ENCODE peak calls at places on chromosomes 5 and 9, in four cellular contexts. C is spleen, X is cardiac muscle cell, F is HFF-Myc. O is an unnamed sample.
A peak's percentile ranks its signal among the peaks of the same experiment; 100 is the strongest.

GRCh38 chr5:56814361-56814962 is 887 bp upstream of the MAP3K1 start:
- DNase-seq in C (peak; percentile 90), X (peak; percentile 33), F (no peak), O (no peak)

GRCh38 chr5:116442095-116442534 is 132.5 kb downstream of the SEMA6A start:
- DNase-seq in C (no peak), X (no peak), F (no peak), O (peak; percentile 32)

GRCh38 chr5:124661317-124662141 is 84.9 kb downstream of the ZNF608 start:
- DNase-seq in C (no peak), X (peak; percentile 82), F (no peak), O (peak; percentile 70)

GRCh38 chr9:131674425-131675421 is 65.2 kb downstream of the RAPGEF1 start:
- DNase-seq in C (peak; percentile 78), X (no peak), F (no peak), O (no peak)

GRCh38 chr9:2234371-2234893 is 219.3 kb downstream of the SMARCA2 start:
- DNase-seq in C (no peak), X (peak; percentile 51), F (no peak), O (no peak)

GRCh38 chr5:58925627-58926545 is 343.0 kb downstream of the RAB3C start:
- DNase-seq in C (no peak), X (peak; percentile 30), F (no peak), O (no peak)

GRCh38 chr9:124341455-124342170 is 73.6 kb downstream of the PSMB7 start:
- DNase-seq in C (peak; percentile 45), X (no peak), F (no peak), O (no peak)

GRCh38 chr5:37132646-37133045 is 116.5 kb downstream of the CPLANE1 start:
- DNase-seq in C (no peak), X (no peak), F (no peak), O (no peak)

GRCh38 chr5:69528015-69528414 is 32.0 kb upstream of the GTF2H2C start:
- DNase-seq in C (no peak), X (no peak), F (no peak), O (no peak)

GRCh38 chr9:9142001-9142400 is 1342.4 kb upstream of the DMAC1 start:
- DNase-seq in C (no peak), X (no peak), F (no peak), O (no peak)

GRCh38 chr9:119701651-119702050 is 332.4 kb upstream of the BRINP1 start:
- DNase-seq in C (no peak), X (no peak), F (no peak), O (no peak)

GRCh38 chr5:52007230-52007858 is 624.1 kb downstream of the ISL1 start:
- DNase-seq in C (no peak), X (peak; percentile 67), F (peak; percentile 22), O (peak; percentile 49)

GRCh38 chr9:129225815-129226214 is 47.8 kb upstream of the IER5L start:
- DNase-seq in C (peak; percentile 88), X (peak; percentile 87), F (peak; percentile 56), O (peak; percentile 99)

GRCh38 chr9:96073531-96074284 is 198.2 kb downstream of the ERCC6L2 start:
- DNase-seq in C (no peak), X (peak; percentile 17), F (no peak), O (peak; percentile 55)

GRCh38 chr5:181203842-181204560 is 995 bp downstream of the TRIM7 start:
- DNase-seq in C (no peak), X (no peak), F (no peak), O (no peak)
- H3K4me3 ChIP-seq in C (peak overlapping the region; percentile 65), X (peak overlapping the region; percentile 72), F (peak overlapping the region; percentile 45), O (peak overlapping the region; percentile 39)

GRCh38 chr5:77015938-77016569 is 14.2 kb upstream of the AGGF1 start:
- DNase-seq in C (no peak), X (peak; percentile 64), F (peak; percentile 52), O (peak; percentile 91)
- TF ChIP-seq CTCF in C (peak; percentile 15), X (peak; percentile 43), F (peak; percentile 25), O (peak; percentile 30)

GRCh38 chr5:138035605-138036537 is 3.0 kb upstream of the FAM13B start:
- DNase-seq in C (no peak), X (peak; percentile 91), F (peak; percentile 80), O (peak; percentile 93)
- H3K4me3 ChIP-seq in C (no peak overlapping the region), X (no peak overlapping the region), F (no peak overlapping the region), O (no peak overlapping the region)

GRCh38 chr5:180799902-180800801 is 2.5 kb downstream of the MGAT1 start:
- DNase-seq in C (no peak), X (no peak), F (no peak), O (peak; percentile 52)
- TF ChIP-seq CTCF in C (no peak), X (peak; percentile 25), F (no peak), O (peak; percentile 13)

GRCh38 chr9:107638922-107639321 is 149.4 kb upstream of the KLF4 start:
- DNase-seq in C (no peak), X (no peak), F (peak; percentile 46), O (peak; percentile 80)

GRCh38 chr9:107637421-107638420 is 148.2 kb upstream of the KLF4 start:
- DNase-seq in C (peak; percentile 89), X (peak; percentile 72), F (peak; percentile 66), O (peak; percentile 100)

GRCh38 chr9:107636596-107637405 is 147.2 kb upstream of the KLF4 start:
- DNase-seq in C (no peak), X (no peak), F (no peak), O (peak; percentile 40)

GRCh38 chr9:107639426-107639825 is 149.9 kb upstream of the KLF4 start:
- DNase-seq in C (no peak), X (no peak), F (no peak), O (no peak)

GRCh38 chr9:107638496-107638895 is 148.9 kb upstream of the KLF4 start:
- DNase-seq in C (no peak), X (no peak), F (no peak), O (peak; percentile 40)
- H3K4me3 ChIP-seq in C (peak overlapping the region; percentile 38), X (peak overlapping the region; percentile 30), F (peak overlapping the region; percentile 42), O (peak overlapping the region; percentile 45)

DNA sequence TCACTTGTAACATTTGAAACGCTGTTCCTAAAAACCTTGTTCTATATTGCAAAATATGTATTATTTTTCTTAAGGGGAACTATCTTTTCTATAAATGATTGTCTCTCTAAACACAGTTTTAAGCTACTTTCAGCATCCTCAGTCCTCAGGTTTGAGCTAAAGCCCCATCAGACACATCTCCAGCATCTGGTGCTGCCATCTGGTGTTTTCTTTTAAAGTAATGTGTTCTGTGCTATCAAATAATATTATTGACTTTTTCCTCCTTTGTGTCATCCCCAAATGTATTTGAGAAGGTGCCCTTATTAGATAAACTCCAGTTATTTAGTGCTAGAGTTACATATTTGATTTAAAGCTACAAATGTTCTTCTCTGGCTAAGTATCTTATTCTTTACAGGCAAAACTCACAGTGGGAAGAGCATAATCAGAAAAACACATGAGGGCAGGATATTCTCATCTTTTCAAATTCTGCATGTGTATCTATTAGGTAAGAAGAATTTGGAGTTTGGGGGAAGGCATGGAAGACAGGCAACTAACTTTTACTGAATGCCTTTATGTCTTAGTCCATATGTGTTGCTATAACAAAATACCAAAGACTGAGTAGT is 27.5 kb downstream of the ZNF474 start:
- DNase-seq in C (no peak), X (peak; percentile 23), F (no peak), O (peak; percentile 72)
- TF ChIP-seq CTCF in C (no peak), X (peak; percentile 53), F (peak; percentile 32), O (peak; percentile 42)

DNA sequence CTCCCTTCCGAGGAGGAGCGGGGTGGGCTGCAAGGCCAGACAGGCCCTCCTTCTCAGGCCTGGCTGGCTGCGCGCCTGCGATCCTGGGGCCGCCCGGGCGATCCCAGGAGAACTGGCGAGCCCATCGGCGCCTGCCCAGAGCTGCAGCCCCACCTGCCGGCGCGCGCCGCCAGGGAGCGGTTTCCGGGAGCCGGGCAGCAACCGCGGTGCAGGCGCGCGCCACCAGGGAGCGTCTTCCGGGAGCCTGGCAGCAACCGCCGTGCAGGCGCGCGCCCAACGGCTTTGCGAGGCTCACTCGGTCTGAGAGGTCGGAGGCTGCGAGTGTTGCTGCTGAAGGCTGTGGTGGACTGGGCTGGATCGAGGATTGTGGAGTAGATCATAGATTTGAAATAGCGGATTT is 668.7 kb downstream of the SPATA31A6 start:
- DNase-seq in C (no peak), X (peak; percentile 58), F (no peak), O (peak; percentile 0)
- H3K4me3 ChIP-seq in C (no peak overlapping the region), X (peak overlapping the region; percentile 21), F (no peak overlapping the region), O (peak overlapping the region; percentile 45)

DNA sequence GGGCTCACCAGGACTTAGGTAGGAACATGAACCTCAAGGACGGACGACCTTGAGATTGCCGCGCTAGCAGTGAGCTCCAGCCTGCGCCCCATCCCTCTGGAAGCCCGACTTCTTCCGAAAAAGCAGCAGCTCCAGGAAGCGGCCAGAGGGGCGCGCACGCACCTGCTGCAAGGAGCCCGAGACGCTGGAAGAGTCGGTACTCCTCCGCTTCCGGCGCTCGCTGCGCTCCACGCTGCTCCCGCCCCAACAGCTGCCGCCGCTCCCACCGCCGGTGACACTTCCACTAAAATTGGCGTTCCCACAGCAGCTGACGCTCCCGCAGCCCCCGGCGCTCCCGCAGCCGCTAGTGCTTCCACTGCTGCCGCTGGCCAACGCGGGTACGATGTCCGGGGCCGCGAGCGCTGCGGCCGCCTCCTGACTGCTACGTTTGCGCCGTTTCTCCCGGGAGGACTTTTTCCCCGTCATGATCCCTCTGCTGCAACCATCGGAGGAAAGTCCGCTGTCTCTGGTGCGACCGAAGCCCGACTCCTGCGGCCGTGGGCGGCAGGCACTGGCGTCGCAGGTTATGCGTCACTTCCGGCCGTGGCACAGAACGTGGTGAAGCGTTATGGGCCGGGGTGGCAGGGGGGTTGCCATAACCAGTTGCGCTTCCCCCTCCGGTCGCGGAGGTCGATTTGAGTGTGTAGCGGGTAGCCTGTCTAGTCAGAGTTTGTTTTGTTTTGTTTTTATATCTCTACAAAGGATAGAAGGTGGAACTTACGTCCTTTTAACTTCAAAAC is at the start of gene CAAP1:
- DNase-seq in C (peak; percentile 99), X (peak; percentile 96), F (peak; percentile 71), O (peak; percentile 92)
- TF ChIP-seq CTCF in C (peak; percentile 40), X (peak; percentile 38), F (peak; percentile 22), O (peak; percentile 36)

O was measured in cardiac fibroblast.